ENCODE peak calls at places on chromosomes 7 and 10, in seven cellular contexts. D is ovary, N is hepatocyte, L is uterus, Q is ascending aorta, P is IMR-90, W is fibroblast of lung. Z is an unnamed sample.

GRCh38 chr7:2157473-2158279 is 75.1 kb downstream of the MAD1L1 start:
- DNase-seq in D (peak), N (peak), L (peak), Q (peak), P (peak), W (peak), Z (peak)

GRCh38 chr7:134482858-134483257 is 24.0 kb upstream of the AKR1B1 start:
- DNase-seq in D (no peak), N (no peak), L (no peak), Q (no peak), P (no peak), W (no peak), Z (no peak)

GRCh38 chr7:101510297-101510696 is 118.8 kb downstream of the MYL10 start:
- DNase-seq in D (no peak), N (no peak), L (no peak), Q (no peak), P (no peak), W (no peak), Z (no peak)

GRCh38 chr7:97859606-97860204 is 12.5 kb downstream of the ASNS start:
- DNase-seq in D (no peak), N (no peak), L (no peak), Q (no peak), P (peak), W (no peak), Z (no peak)

GRCh38 chr10:109977382-109977806 is 30.4 kb upstream of the ADD3 start:
- DNase-seq in D (no peak), N (peak), L (no peak), Q (peak), P (no peak), W (no peak), Z (no peak)

GRCh38 chr7:80134536-80135305 is at the start of gene GNAI1:
- DNase-seq in D (peak), N (peak), L (peak), Q (peak), P (peak), W (peak), Z (peak)

GRCh38 chr7:68038621-68039314 is 1042.1 kb downstream of the TYW1 start:
- DNase-seq in D (no peak), N (peak), L (no peak), Q (no peak), P (no peak), W (peak), Z (no peak)

GRCh38 chr10:9198611-9199010 is 1144.1 kb downstream of the GATA3 start:
- DNase-seq in D (no peak), N (no peak), L (no peak), Q (no peak), P (peak), W (peak), Z (no peak)

GRCh38 chr10:69552268-69552667 is 21.0 kb downstream of the NEUROG3 start:
- DNase-seq in D (no peak), N (no peak), L (no peak), Q (peak), P (no peak), W (no peak), Z (no peak)

GRCh38 chr7:4190021-4190981 is 491.8 kb upstream of the FOXK1 start:
- DNase-seq in D (no peak), N (no peak), L (no peak), Q (no peak), P (no peak), W (no peak), Z (no peak)

GRCh38 chr7:117009705-117010361 is 56.5 kb downstream of the ST7 start:
- DNase-seq in D (no peak), N (no peak), L (no peak), Q (no peak), P (no peak), W (no peak), Z (no peak)

GRCh38 chr10:84328303-84329093 is at the start of gene CCSER2:
- DNase-seq in D (peak), N (peak), L (peak), Q (peak), P (peak), W (peak), Z (peak)
- TF ChIP-seq CTCF in D (no peak), N (no peak), L (peak), Q (peak), P (no peak), W (no peak), Z (no peak)

DNA sequence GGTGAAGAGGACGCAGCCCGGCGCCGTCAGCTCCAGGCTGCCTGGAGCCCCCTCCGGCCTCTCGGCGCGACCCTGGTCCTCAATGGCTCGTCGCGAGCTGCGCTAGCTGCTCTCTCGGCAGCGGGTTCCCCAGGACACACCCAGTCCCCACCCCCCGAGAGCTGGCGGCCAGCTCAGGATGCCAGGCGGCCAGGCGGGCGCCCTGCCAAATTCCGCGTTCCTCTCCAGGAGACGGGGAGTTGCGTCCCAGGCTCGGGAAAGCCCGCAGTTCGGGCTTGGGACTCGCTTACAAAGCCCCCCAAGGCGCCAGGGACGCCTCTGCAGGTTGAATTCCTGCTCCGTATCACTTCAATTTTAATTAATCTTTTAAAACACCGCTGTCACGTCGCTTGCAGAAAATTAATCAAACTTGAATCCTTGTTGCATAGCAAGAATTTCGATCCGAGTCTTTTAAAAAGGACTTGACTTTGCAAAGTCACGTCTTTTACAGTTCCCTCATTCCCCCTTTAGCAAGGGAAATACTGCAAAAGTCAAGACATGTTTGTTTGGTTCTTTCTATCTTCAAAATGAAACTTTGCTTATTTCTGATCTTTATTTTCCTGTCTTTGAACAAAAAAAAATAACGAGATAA is 28.2 kb downstream of the SKIDA1 start:
- DNase-seq in D (peak), N (peak), L (peak), Q (peak), P (peak), W (peak), Z (no peak)
- H3K4me3 ChIP-seq in D (peak), N (peak), L (peak), Q (peak), P (peak), W (peak), Z (peak)

GRCh38 chr7:108384721-108385483 is 71.3 kb downstream of the NRCAM start:
- DNase-seq in D (no peak), N (no peak), L (no peak), Q (no peak), P (no peak), W (no peak), Z (no peak)
- TF ChIP-seq CTCF in D (no peak), N (no peak), L (no peak), Q (no peak), P (no peak), W (peak), Z (no peak)

DNA sequence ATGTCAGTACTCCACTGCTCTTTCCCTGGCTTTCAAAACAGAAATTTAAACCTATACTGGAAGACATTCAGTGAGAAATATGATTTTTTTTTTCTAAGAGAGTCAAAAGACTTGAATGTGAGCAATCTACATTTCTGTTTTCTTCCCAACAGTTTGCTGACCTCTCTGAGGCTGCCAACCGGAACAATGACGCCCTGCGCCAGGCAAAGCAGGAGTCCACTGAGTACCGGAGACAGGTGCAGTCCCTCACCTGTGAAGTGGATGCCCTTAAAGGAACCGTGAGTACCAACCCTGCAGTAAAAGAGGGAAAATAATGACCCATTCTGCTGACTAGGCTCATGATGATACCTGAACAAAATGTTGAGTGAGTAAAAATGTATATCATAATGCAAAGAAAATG is 6.5 kb downstream of the VIM start:
- DNase-seq in D (no peak), N (no peak), L (no peak), Q (no peak), P (no peak), W (no peak), Z (no peak)
- H3K4me3 ChIP-seq in D (no peak), N (no peak), L (no peak), Q (peak), P (no peak), W (peak), Z (peak)

DNA sequence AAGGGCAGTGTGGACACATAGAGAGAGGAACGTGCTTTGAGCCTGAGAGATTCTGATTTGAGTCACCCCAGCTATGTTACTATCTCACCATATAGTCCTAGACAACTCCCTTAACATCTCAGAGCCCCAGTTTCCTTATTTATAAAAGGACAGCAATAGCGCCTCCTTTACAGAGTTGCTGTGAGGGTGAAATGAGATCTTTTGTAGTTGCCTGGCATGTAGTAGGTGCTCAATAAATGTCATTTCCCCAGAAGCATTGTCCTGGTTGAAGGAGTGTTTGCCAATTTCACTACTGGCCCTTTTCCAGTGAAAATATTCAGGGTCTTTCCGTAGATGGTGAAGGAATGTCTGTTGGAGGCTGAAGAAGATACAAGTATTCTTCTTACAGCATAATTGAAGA is 51.3 kb upstream of the FAM180A start:
- DNase-seq in D (no peak), N (no peak), L (no peak), Q (no peak), P (no peak), W (no peak), Z (no peak)
- TF ChIP-seq CTCF in D (no peak), N (no peak), L (no peak), Q (no peak), P (no peak), W (no peak), Z (no peak)